ENCODE peak calls at places on chromosomes 2 and 18, in seven cellular contexts. One of them, this sample, is unnamed. For H3K9me3, the result is how much of the 10 kb centered on the place peaks cover.

GRCh38 chr2:160893581-160893980 is 266.6 kb upstream of the TANK start:
- DNase-seq in HCT116: no peak
- DNase-seq in GM12878: no peak
- DNase-seq in A549: no peak
- DNase-seq in K562: no peak
- DNase-seq in HepG2: no peak
- DNase-seq in SK-N-SH: no peak
- DNase-seq in this sample: no peak

GRCh38 chr2:28662044-28662443 is 89.6 kb upstream of the PPP1CB start:
- DNase-seq in HCT116: no peak
- DNase-seq in GM12878: no peak
- DNase-seq in A549: peak
- DNase-seq in K562: no peak
- DNase-seq in HepG2: no peak
- DNase-seq in SK-N-SH: no peak
- DNase-seq in this sample: no peak

GRCh38 chr2:75287624-75288313 is 88.4 kb upstream of the TACR1 start:
- DNase-seq in HCT116: no peak
- DNase-seq in GM12878: no peak
- DNase-seq in A549: no peak
- DNase-seq in K562: no peak
- DNase-seq in HepG2: no peak
- DNase-seq in SK-N-SH: no peak
- DNase-seq in this sample: no peak

GRCh38 chr2:61291851-61292575 is 130.0 kb downstream of the C2orf74 start:
- DNase-seq in HCT116: no peak
- DNase-seq in GM12878: no peak
- DNase-seq in A549: no peak
- DNase-seq in K562: no peak
- DNase-seq in HepG2: no peak
- DNase-seq in SK-N-SH: no peak
- DNase-seq in this sample: no peak

GRCh38 chr2:240161087-240161750 is 20.8 kb upstream of the OTOS start:
- DNase-seq in HCT116: no peak
- DNase-seq in GM12878: no peak
- DNase-seq in A549: no peak
- DNase-seq in K562: no peak
- DNase-seq in HepG2: no peak
- DNase-seq in SK-N-SH: no peak
- DNase-seq in this sample: no peak

GRCh38 chr2:84741182-84741822 is 139.6 kb downstream of the TRABD2A start:
- DNase-seq in HCT116: peak
- DNase-seq in GM12878: no peak
- DNase-seq in A549: peak
- DNase-seq in K562: no peak
- DNase-seq in HepG2: peak
- DNase-seq in SK-N-SH: peak
- DNase-seq in this sample: peak

GRCh38 chr18:21686282-21687105 is 18.1 kb downstream of the ABHD3 start:
- DNase-seq in HCT116: no peak
- DNase-seq in GM12878: no peak
- DNase-seq in A549: no peak
- DNase-seq in K562: no peak
- DNase-seq in HepG2: peak
- DNase-seq in SK-N-SH: no peak
- DNase-seq in this sample: no peak

GRCh38 chr2:74002515-74003391 is 18.0 kb downstream of the TET3 start:
- DNase-seq in HCT116: no peak
- DNase-seq in GM12878: no peak
- DNase-seq in A549: peak
- DNase-seq in K562: peak
- DNase-seq in HepG2: peak
- DNase-seq in SK-N-SH: peak
- DNase-seq in this sample: no peak

GRCh38 chr2:110219496-110220192 is 7.3 kb upstream of the MTLN start:
- DNase-seq in HCT116: no peak
- DNase-seq in GM12878: no peak
- DNase-seq in A549: no peak
- DNase-seq in K562: no peak
- DNase-seq in HepG2: no peak
- DNase-seq in SK-N-SH: no peak
- DNase-seq in this sample: no peak

GRCh38 chr2:174059178-174059874 is 94.2 kb upstream of the SP3 start:
- DNase-seq in HCT116: no peak
- DNase-seq in GM12878: no peak
- DNase-seq in A549: peak
- DNase-seq in K562: peak
- DNase-seq in HepG2: peak
- DNase-seq in SK-N-SH: no peak
- DNase-seq in this sample: no peak

GRCh38 chr2:203225423-203226039 is 13.3 kb upstream of the CYP20A1 start:
- DNase-seq in HCT116: peak
- DNase-seq in GM12878: no peak
- DNase-seq in A549: peak
- DNase-seq in K562: no peak
- DNase-seq in HepG2: peak
- DNase-seq in SK-N-SH: no peak
- DNase-seq in this sample: no peak

GRCh38 chr2:61247204-61247812 is 85.3 kb downstream of the C2orf74 start:
- DNase-seq in HCT116: no peak
- DNase-seq in GM12878: no peak
- DNase-seq in A549: no peak
- DNase-seq in K562: no peak
- DNase-seq in HepG2: no peak
- DNase-seq in SK-N-SH: no peak
- DNase-seq in this sample: no peak

GRCh38 chr2:212227755-212228154 is 310.8 kb downstream of the ERBB4 start:
- DNase-seq in HCT116: peak
- DNase-seq in GM12878: no peak
- DNase-seq in A549: peak
- DNase-seq in K562: no peak
- DNase-seq in HepG2: peak
- DNase-seq in SK-N-SH: no peak
- DNase-seq in this sample: no peak

GRCh38 chr2:108591163-108591562 is 56.9 kb downstream of the LIMS1 start:
- DNase-seq in HCT116: no peak
- DNase-seq in GM12878: no peak
- DNase-seq in A549: no peak
- DNase-seq in K562: no peak
- DNase-seq in HepG2: no peak
- DNase-seq in SK-N-SH: no peak
- DNase-seq in this sample: no peak

GRCh38 chr2:16166327-16166981 is 226.1 kb downstream of the MYCN start:
- DNase-seq in HCT116: no peak
- DNase-seq in GM12878: no peak
- DNase-seq in A549: no peak
- DNase-seq in K562: no peak
- DNase-seq in HepG2: no peak
- DNase-seq in SK-N-SH: no peak
- DNase-seq in this sample: no peak

GRCh38 chr2:15313657-15314056 is 247.5 kb downstream of the NBAS start:
- DNase-seq in HCT116: no peak
- DNase-seq in GM12878: peak
- DNase-seq in A549: no peak
- DNase-seq in K562: no peak
- DNase-seq in HepG2: no peak
- DNase-seq in SK-N-SH: no peak
- DNase-seq in this sample: no peak

GRCh38 chr18:60421356-60422118 is 49.0 kb upstream of the MC4R start:
- DNase-seq in HCT116: no peak
- DNase-seq in GM12878: no peak
- DNase-seq in A549: no peak
- DNase-seq in K562: no peak
- DNase-seq in HepG2: no peak
- DNase-seq in SK-N-SH: no peak
- DNase-seq in this sample: no peak

GRCh38 chr2:151111599-151112278 is 149.9 kb downstream of the RBM43 start:
- DNase-seq in HCT116: no peak
- DNase-seq in GM12878: no peak
- DNase-seq in A549: peak
- DNase-seq in K562: no peak
- DNase-seq in HepG2: no peak
- DNase-seq in SK-N-SH: no peak
- DNase-seq in this sample: peak

GRCh38 chr2:121976912-121977311 is 221.5 kb downstream of the TSN start:
- DNase-seq in HCT116: no peak
- DNase-seq in GM12878: no peak
- DNase-seq in A549: no peak
- DNase-seq in K562: no peak
- DNase-seq in HepG2: no peak
- DNase-seq in SK-N-SH: no peak
- DNase-seq in this sample: no peak

GRCh38 chr18:75854174-75854573 is 426.7 kb upstream of the SMIM21 start:
- DNase-seq in HCT116: peak
- DNase-seq in GM12878: no peak
- DNase-seq in A549: peak
- DNase-seq in K562: peak
- DNase-seq in HepG2: peak
- DNase-seq in SK-N-SH: no peak
- DNase-seq in this sample: no peak

GRCh38 chr18:57743008-57743407 is 60.1 kb downstream of the ATP8B1 start:
- DNase-seq in HCT116: no peak
- DNase-seq in GM12878: no peak
- DNase-seq in A549: no peak
- DNase-seq in K562: no peak
- DNase-seq in HepG2: no peak
- DNase-seq in SK-N-SH: no peak
- DNase-seq in this sample: no peak

GRCh38 chr2:219722276-219722883 is 95.0 kb downstream of the SLC4A3 start:
- DNase-seq in HCT116: peak
- DNase-seq in GM12878: no peak
- DNase-seq in A549: no peak
- DNase-seq in K562: no peak
- DNase-seq in HepG2: peak
- DNase-seq in SK-N-SH: no peak
- DNase-seq in this sample: no peak

GRCh38 chr2:27815860-27816438 is 44.4 kb downstream of the MRPL33 start:
- DNase-seq in HCT116: no peak
- DNase-seq in GM12878: no peak
- DNase-seq in A549: no peak
- DNase-seq in K562: no peak
- DNase-seq in HepG2: no peak
- DNase-seq in SK-N-SH: peak
- DNase-seq in this sample: no peak

GRCh38 chr18:41842886-41843285 is 112.1 kb upstream of the PIK3C3 start:
- DNase-seq in HCT116: no peak
- DNase-seq in GM12878: no peak
- DNase-seq in A549: no peak
- DNase-seq in K562: no peak
- DNase-seq in HepG2: no peak
- DNase-seq in SK-N-SH: no peak
- DNase-seq in this sample: no peak

GRCh38 chr18:74748809-74749208 is 151.1 kb downstream of the ZNF407 start:
- DNase-seq in HCT116: no peak
- DNase-seq in GM12878: no peak
- DNase-seq in A549: no peak
- DNase-seq in K562: no peak
- DNase-seq in HepG2: no peak
- DNase-seq in SK-N-SH: no peak
- DNase-seq in this sample: no peak

GRCh38 chr2:106555053-106555452 is 67.9 kb downstream of the CD8B2 start:
- DNase-seq in HCT116: no peak
- DNase-seq in GM12878: no peak
- DNase-seq in A549: no peak
- DNase-seq in K562: no peak
- DNase-seq in HepG2: no peak
- DNase-seq in SK-N-SH: no peak
- DNase-seq in this sample: no peak

DNA sequence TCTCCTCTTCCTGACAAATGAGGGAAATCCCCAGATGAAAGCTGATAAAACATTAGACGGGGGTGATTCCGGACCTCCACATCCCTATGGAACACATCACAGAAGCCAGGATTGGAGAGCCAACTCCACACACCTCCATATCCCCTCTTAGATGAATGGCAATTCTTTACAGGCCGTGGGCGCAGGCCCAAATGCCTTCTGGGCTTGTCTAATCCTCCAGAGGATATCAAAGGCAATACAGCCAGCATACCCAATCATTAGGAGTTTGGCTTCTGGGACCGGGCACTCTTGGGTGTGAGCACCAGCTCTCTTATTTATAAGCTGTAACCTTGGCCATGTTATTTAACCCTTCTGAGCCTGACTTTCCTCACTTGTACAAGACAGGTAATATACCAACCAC is 15.0 kb upstream of the CYP1B1 start:
- DNase-seq in HCT116: no peak
- DNase-seq in GM12878: no peak
- DNase-seq in A549: no peak
- DNase-seq in K562: no peak
- DNase-seq in HepG2: no peak
- DNase-seq in SK-N-SH: no peak
- DNase-seq in this sample: no peak
- TF ChIP-seq REST in HCT116: no peak
- TF ChIP-seq REST in GM12878: no peak
- TF ChIP-seq REST in A549: no peak
- TF ChIP-seq REST in K562: no peak
- TF ChIP-seq REST in HepG2: no peak
- TF ChIP-seq REST in SK-N-SH: no peak
- TF ChIP-seq REST in this sample: no peak

GRCh38 chr2:171391532-171391931 is 42.3 kb downstream of the METTL8 start:
- DNase-seq in HCT116: no peak
- DNase-seq in GM12878: no peak
- DNase-seq in A549: no peak
- DNase-seq in K562: no peak
- DNase-seq in HepG2: no peak
- DNase-seq in SK-N-SH: no peak
- DNase-seq in this sample: no peak
- H3K9me3 ChIP-seq in HCT116: under half
- H3K9me3 ChIP-seq in GM12878: under half
- H3K9me3 ChIP-seq in A549: under half
- H3K9me3 ChIP-seq in K562: under half
- H3K9me3 ChIP-seq in HepG2: under half
- H3K9me3 ChIP-seq in SK-N-SH: under half
- H3K9me3 ChIP-seq in this sample: under half

DNA sequence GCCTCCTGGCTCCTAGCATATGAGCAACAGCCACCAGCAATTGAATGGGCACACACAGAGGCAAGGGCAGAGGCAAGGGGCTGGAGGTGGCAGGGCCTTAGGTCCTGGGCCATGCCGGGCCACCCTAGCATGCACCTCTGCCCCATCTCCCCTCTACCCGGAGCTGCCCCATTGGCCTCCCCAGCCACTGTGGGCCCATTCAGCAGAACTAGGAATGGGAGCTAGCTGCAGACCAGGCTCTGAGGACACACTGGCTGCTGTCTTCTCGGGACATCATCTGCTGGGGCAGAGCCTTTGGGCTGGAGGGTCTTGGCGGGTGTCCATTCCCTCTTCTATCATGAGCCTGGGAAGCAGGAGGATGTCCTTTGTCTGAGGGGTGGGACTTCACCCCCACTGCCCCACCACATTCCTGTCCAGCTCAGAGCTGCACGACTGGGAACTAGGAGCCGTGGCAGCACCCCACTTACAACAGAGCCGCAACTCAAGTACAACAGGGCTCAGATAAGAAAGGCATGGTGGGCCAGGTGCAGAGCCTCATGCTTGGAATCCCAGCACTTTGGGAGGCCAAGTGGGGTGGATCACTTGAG is 800 bp downstream of the VIL1 start:
- DNase-seq in HCT116: no peak
- DNase-seq in GM12878: no peak
- DNase-seq in A549: no peak
- DNase-seq in K562: no peak
- DNase-seq in HepG2: no peak
- DNase-seq in SK-N-SH: no peak
- DNase-seq in this sample: no peak
- TF ChIP-seq REST in HCT116: no peak
- TF ChIP-seq REST in GM12878: no peak
- TF ChIP-seq REST in A549: no peak
- TF ChIP-seq REST in K562: no peak
- TF ChIP-seq REST in HepG2: no peak
- TF ChIP-seq REST in SK-N-SH: no peak
- TF ChIP-seq REST in this sample: no peak

GRCh38 chr18:80086281-80086680 is 22.8 kb upstream of the ADNP2 start:
- DNase-seq in HCT116: no peak
- DNase-seq in GM12878: no peak
- DNase-seq in A549: no peak
- DNase-seq in K562: no peak
- DNase-seq in HepG2: no peak
- DNase-seq in SK-N-SH: no peak
- DNase-seq in this sample: no peak
- H3K9me3 ChIP-seq in HCT116: under half
- H3K9me3 ChIP-seq in GM12878: under half
- H3K9me3 ChIP-seq in A549: under half
- H3K9me3 ChIP-seq in K562: under half
- H3K9me3 ChIP-seq in HepG2: under half
- H3K9me3 ChIP-seq in SK-N-SH: under half
- H3K9me3 ChIP-seq in this sample: under half